ENCODE peak calls at places on chromosomes 5 and 9, in seven cellular contexts. Z, S, H, V, F, O and N are unnamed samples.

GRCh38 chr5:137453476-137454080 is 45.5 kb downstream of the SPOCK1 start:
- DNase-seq in F (peak), Z (peak), O (no peak), V (no peak), S (no peak), H (peak), N (no peak)

GRCh38 chr9:89564257-89564878 is 40.4 kb upstream of the GADD45G start:
- DNase-seq in F (peak), O (no peak), S (no peak), Z (peak), V (no peak), H (no peak), N (no peak)

GRCh38 chr9:81665514-81665838 is 23.9 kb downstream of the TLE1 start:
- DNase-seq in O (no peak), H (no peak), S (no peak), V (no peak), F (peak), Z (no peak), N (no peak)

GRCh38 chr9:125366676-125367075 is 105.0 kb downstream of the GAPVD1 start:
- DNase-seq in F (no peak), O (no peak), Z (no peak), H (no peak), S (no peak), V (no peak), N (no peak)

GRCh38 chr5:15383469-15383868 is 116.5 kb upstream of the FBXL7 start:
- DNase-seq in V (no peak), H (no peak), O (no peak), Z (peak), F (peak), S (no peak), N (no peak)

GRCh38 chr5:139551490-139551889 is 9.6 kb upstream of the UBE2D2 start:
- DNase-seq in Z (no peak), O (no peak), S (no peak), V (no peak), F (no peak), H (no peak), N (no peak)

GRCh38 chr5:143887901-143888648 is 76.1 kb downstream of the HMHB1 start:
- DNase-seq in H (no peak), F (no peak), V (no peak), S (peak), Z (peak), O (no peak), N (no peak)

GRCh38 chr5:15365040-15365439 is 134.9 kb upstream of the FBXL7 start:
- DNase-seq in Z (peak), V (no peak), F (no peak), S (no peak), O (no peak), H (no peak), N (no peak)

GRCh38 chr5:87233122-87233521 is 34.6 kb upstream of the RASA1 start:
- DNase-seq in F (no peak), Z (no peak), S (no peak), H (no peak), V (no peak), O (no peak), N (no peak)

GRCh38 chr5:160769264-160769663 is 82.7 kb downstream of the ATP10B start:
- DNase-seq in F (no peak), Z (no peak), H (no peak), S (no peak), O (peak), V (no peak), N (no peak)

GRCh38 chr9:18947772-18948391 is 85.1 kb downstream of the SAXO1 start:
- DNase-seq in O (no peak), F (no peak), H (no peak), Z (no peak), S (no peak), V (no peak), N (no peak)

GRCh38 chr5:139108056-139108811 is 89.9 kb downstream of the SIL1 start:
- DNase-seq in V (no peak), F (peak), O (no peak), H (peak), S (no peak), Z (peak), N (no peak)

GRCh38 chr5:86232246-86232645 is 385.5 kb upstream of the COX7C start:
- DNase-seq in H (no peak), F (no peak), S (no peak), Z (no peak), V (no peak), O (no peak), N (no peak)

GRCh38 chr9:137685035-137685885 is 66.5 kb downstream of the EHMT1 start:
- DNase-seq in Z (peak), V (no peak), H (no peak), S (peak), F (no peak), O (no peak), N (no peak)

GRCh38 chr5:145536133-145536532 is 299.0 kb downstream of the PRELID2 start:
- DNase-seq in Z (no peak), H (no peak), F (no peak), O (no peak), V (no peak), S (no peak), N (no peak)

GRCh38 chr9:16039103-16039987 is 486.5 kb downstream of the CCDC171 start:
- DNase-seq in S (no peak), Z (peak), V (no peak), H (no peak), O (peak), F (no peak), N (no peak)

GRCh38 chr5:14439087-14439841 is 142.3 kb upstream of the OTULINL start:
- DNase-seq in O (no peak), V (no peak), H (no peak), S (no peak), Z (no peak), F (no peak), N (no peak)

GRCh38 chr5:179065703-179066102 is 5.5 kb downstream of the ZNF354C start:
- DNase-seq in H (no peak), S (no peak), V (no peak), O (no peak), Z (no peak), F (no peak), N (no peak)

GRCh38 chr9:114304416-114305188 is 18.3 kb upstream of the ORM1 start:
- DNase-seq in F (no peak), S (no peak), V (no peak), Z (no peak), H (no peak), O (peak), N (no peak)

GRCh38 chr9:99868845-99869244 is 37.6 kb upstream of the STX17 start:
- DNase-seq in H (no peak), V (no peak), S (no peak), Z (no peak), O (no peak), F (no peak), N (no peak)

GRCh38 chr9:112772215-112772509 is 21.6 kb downstream of the SNX30 start:
- DNase-seq in V (no peak), F (no peak), O (no peak), S (no peak), Z (no peak), H (no peak), N (no peak)

GRCh38 chr9:104247899-104248460 is 153.9 kb downstream of the SMC2 start:
- DNase-seq in V (no peak), S (no peak), O (no peak), Z (peak), F (no peak), H (no peak), N (no peak)

GRCh38 chr5:75566710-75567309 is 44.4 kb upstream of the ANKDD1B start:
- DNase-seq in O (no peak), V (no peak), Z (peak), S (peak), H (peak), F (no peak), N (no peak)

GRCh38 chr5:77864997-77865396 is 88.9 kb upstream of the TBCA start:
- DNase-seq in S (no peak), H (no peak), Z (no peak), O (no peak), V (no peak), F (no peak), N (no peak)

GRCh38 chr5:77867914-77868313 is 91.8 kb upstream of the TBCA start:
- DNase-seq in F (no peak), H (no peak), S (no peak), O (no peak), V (no peak), Z (no peak), N (no peak)

GRCh38 chr5:77869115-77869798 is 93.1 kb upstream of the TBCA start:
- DNase-seq in S (no peak), H (no peak), Z (no peak), F (no peak), O (no peak), V (no peak), N (no peak)

GRCh38 chr5:77866198-77866597 is 90.1 kb upstream of the TBCA start:
- DNase-seq in V (no peak), O (no peak), F (no peak), H (no peak), Z (no peak), S (no peak), N (no peak)

DNA sequence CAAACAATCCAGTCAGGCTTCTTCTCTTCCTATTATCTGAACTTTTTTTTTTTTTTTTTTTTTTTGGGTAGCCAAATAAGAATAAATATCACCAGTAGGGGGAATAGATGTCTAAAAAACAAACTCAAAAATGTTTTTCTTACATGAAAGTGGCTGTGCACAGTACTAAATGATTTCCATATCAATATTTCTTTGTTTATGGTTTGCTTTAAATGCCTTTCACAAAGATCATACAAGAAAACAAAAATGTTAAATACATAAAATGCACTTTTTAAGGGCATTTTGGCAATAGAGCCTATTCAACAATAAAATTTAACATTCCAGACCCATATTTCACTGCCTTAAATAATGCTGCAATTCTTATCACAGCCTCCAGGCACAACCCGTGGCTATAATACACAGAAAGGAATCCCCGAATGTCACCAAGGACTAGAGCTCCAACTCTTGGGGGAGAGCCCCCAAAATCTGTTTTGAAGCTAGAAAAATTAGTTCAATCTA is 91.1 kb upstream of the TBCA start:
- DNase-seq in V (no peak), S (no peak), Z (peak), F (no peak), O (no peak), H (no peak), N (no peak)
- TF ChIP-seq CTCF in V (no peak), S (peak), Z (peak), F (peak), O (no peak), H (peak), N (no peak)

DNA sequence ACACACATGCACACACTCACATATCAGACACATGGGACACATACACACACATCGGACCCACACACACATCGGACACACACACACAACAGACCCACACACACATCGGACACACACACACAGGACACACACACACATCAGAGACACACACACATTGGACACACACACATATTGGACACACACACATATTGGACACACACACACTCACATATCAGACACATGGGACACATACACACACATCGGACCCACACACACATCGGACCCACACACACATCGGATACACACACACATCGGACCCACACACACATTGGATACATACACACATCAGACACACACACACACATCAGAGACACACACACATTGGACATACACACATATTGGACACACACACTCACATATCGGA is 12.8 kb upstream of the LAMC3 start:
- DNase-seq in S (no peak), O (no peak), Z (no peak), V (no peak), F (no peak), H (no peak), N (no peak)
- TF ChIP-seq CTCF in S (no peak), O (no peak), Z (no peak), V (no peak), F (no peak), H (no peak), N (no peak)

GRCh38 chr5:29016067-29016466 is 1977.7 kb upstream of the CDH9 start:
- DNase-seq in O (no peak), H (no peak), F (no peak), Z (no peak), S (no peak), V (no peak), N (no peak)
- TF ChIP-seq CTCF in O (no peak), H (no peak), F (no peak), Z (no peak), S (no peak), V (no peak), N (peak)

GRCh38 chr9:92293452-92294296 is at the start of gene IARS1:
- DNase-seq in S (peak), F (peak), O (peak), V (peak), H (peak), Z (peak), N (peak)
- TF ChIP-seq CTCF in S (peak), F (peak), O (peak), V (no peak), H (peak), Z (peak), N (peak)

DNA sequence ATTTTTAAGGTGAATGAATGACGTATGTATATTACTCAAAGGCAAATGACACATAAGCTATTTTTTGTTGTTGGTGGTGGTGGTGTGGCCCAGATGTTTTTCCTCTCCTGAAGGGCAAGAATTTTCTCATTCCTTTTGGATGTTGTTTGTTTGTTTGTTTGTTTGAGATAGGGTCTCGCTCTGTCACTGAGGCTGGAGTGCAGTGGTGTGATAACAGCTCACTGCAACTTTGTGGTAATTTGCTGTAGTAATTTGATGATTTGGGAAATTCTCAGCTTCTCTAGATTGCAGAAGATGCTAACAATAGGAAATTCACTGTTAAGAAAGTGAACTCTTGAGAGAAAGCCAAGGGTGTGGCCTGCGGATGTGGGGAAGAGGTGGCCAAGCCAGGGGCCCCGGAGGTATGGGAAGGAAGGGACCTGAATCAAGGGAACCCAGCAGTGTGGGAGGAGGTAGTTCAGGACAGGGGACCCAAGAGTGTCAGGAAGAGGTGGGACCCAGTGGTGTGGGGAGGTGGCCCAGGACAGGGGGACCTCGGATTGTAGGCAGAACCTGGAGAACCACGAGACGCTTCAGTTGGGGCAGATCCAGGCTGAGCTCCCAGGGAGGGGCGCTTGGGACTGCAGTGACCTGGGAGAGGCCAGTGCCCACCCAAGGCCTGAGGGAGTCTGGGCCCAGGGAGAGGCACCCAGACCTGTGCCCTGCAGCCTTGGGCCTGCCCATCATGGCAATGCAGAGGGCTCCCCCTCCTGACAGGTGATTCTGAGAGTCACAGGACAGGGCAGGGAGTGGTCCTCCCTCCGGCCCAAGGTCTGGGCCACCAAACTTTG is 5.6 kb upstream of the LCN2 start:
- DNase-seq in O (peak), Z (no peak), S (no peak), H (no peak), V (no peak), F (no peak), N (no peak)
- TF ChIP-seq CTCF in O (no peak), Z (no peak), S (no peak), H (no peak), V (no peak), F (no peak), N (no peak)

DNA sequence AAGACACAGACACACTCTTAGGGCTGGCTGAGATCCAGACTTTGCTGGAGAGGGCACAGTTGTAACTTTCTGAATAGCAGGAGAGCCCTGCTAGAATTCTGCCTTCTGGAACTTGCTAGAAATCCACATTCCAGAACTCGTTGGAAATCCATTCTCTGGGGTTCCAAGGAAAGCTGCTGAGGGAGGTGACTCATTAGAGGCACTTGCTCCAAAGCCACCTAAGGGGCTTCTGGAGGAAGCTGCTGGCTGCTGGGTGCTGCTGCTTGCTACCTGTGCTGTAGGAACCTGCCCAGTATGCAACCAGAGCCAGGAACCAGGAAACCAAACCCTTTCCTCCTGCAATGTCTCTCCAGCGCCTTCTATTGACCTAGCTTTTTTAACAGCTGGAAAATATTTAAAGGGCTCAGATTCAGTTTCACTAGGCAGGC is 4.1 kb upstream of the TLE4 start:
- DNase-seq in H (no peak), Z (no peak), F (no peak), V (no peak), O (no peak), S (no peak), N (no peak)
- TF ChIP-seq CTCF in H (peak), Z (no peak), F (no peak), V (no peak), O (no peak), S (peak), N (peak)